ENCODE peak calls at places on chromosomes 3 and 15, in five cellular contexts. P, F, K, T and Q are unnamed samples.
A peak's percentile ranks its signal among the peaks of the same experiment; 100 is the strongest.

GRCh38 chr3:151468284-151468917 is 7.5 kb upstream of the IGSF10 start:
- DNase-seq in F (peak; percentile 76), T (no peak), P (peak; percentile 64), K (no peak), Q (no peak)

GRCh38 chr15:73108676-73109075 is 56.4 kb downstream of the NEO1 start:
- DNase-seq in K (no peak), P (no peak), T (no peak), F (no peak), Q (no peak)

GRCh38 chr3:5071061-5071460 is 51.0 kb upstream of the ARL8B start:
- DNase-seq in K (no peak), P (peak; percentile 87), T (no peak), F (no peak), Q (peak; percentile 20)

GRCh38 chr3:110577856-110578255 is 493.8 kb upstream of the NECTIN3 start:
- DNase-seq in K (no peak), T (no peak), P (no peak), F (no peak), Q (no peak)

GRCh38 chr3:129855454-129856419 is 37.8 kb downstream of the TMCC1 start:
- DNase-seq in T (peak; percentile 67), P (peak; percentile 66), F (no peak), K (no peak), Q (peak; percentile 41)

GRCh38 chr15:67981848-67982247 is 72.3 kb upstream of the PIAS1 start:
- DNase-seq in P (no peak), T (no peak), K (no peak), F (no peak), Q (no peak)

GRCh38 chr3:97579365-97579764 is 185.2 kb upstream of the ARL6 start:
- DNase-seq in P (peak; percentile 23), T (no peak), K (no peak), F (no peak), Q (no peak)

GRCh38 chr3:115111632-115112031 is 35.5 kb downstream of the ZBTB20 start:
- DNase-seq in F (no peak), T (no peak), P (peak; percentile 3), K (no peak), Q (no peak)

GRCh38 chr15:42270551-42270950 is 2.5 kb upstream of the GANC start:
- DNase-seq in T (no peak), F (no peak), P (no peak), K (no peak), Q (no peak)

GRCh38 chr3:191492601-191493000 is 31.6 kb downstream of the PYDC2 start:
- DNase-seq in T (no peak), P (peak; percentile 14), F (no peak), K (no peak), Q (no peak)

GRCh38 chr3:74614133-74614967 is at the start of gene CNTN3:
- DNase-seq in P (peak; percentile 27), K (no peak), T (no peak), F (no peak), Q (no peak)

GRCh38 chr3:147419062-147419701 is 10.0 kb downstream of the ZIC1 start:
- DNase-seq in T (no peak), P (peak; percentile 49), K (no peak), F (no peak), Q (no peak)

GRCh38 chr3:197289726-197290125 is 8.7 kb downstream of the DLG1 start:
- DNase-seq in P (peak; percentile 42), K (no peak), T (no peak), F (no peak), Q (no peak)

GRCh38 chr15:75348563-75349350 is 1.9 kb downstream of the NEIL1 start:
- DNase-seq in P (no peak), K (no peak), T (no peak), F (no peak), Q (no peak)

GRCh38 chr3:101184111-101184510 is 136.3 kb downstream of the IMPG2 start:
- DNase-seq in T (no peak), K (no peak), F (no peak), P (no peak), Q (no peak)

GRCh38 chr3:105014631-105015030 is 352.1 kb upstream of the ALCAM start:
- DNase-seq in K (no peak), F (no peak), P (peak; percentile 56), T (no peak), Q (no peak)

GRCh38 chr15:65400760-65401606 is 21.8 kb downstream of the IGDCC4 start:
- DNase-seq in P (peak; percentile 66), T (no peak), F (peak; percentile 70), K (peak; percentile 33), Q (no peak)

GRCh38 chr15:50186752-50187151 is 4.8 kb downstream of the SLC27A2 start:
- DNase-seq in F (no peak), K (no peak), T (no peak), P (no peak), Q (no peak)

GRCh38 chr3:93973160-93974126 is at the start of gene PROS1:
- DNase-seq in T (peak; percentile 59), F (peak; percentile 87), P (peak; percentile 79), K (peak; percentile 24), Q (no peak)

GRCh38 chr3:194112120-194113106 is 23.5 kb upstream of the HES1 start:
- DNase-seq in K (no peak), P (peak; percentile 30), F (peak; percentile 79), T (no peak), Q (no peak)

GRCh38 chr3:195182470-195182795 is 88.5 kb downstream of the XXYLT1 start:
- DNase-seq in K (no peak), P (peak; percentile 90), T (no peak), F (no peak), Q (no peak)